ENCODE peak calls at places on chromosomes 5 and 9, in eight cellular contexts. L is upper lobe of right lung, E is bronchial epithelial cell, P is HFFc6, T is osteocyte, B is HFF-Myc, Q is choroid plexus epithelial cell, W is cardiac muscle cell. R is an unnamed sample.

GRCh38 chr9:124242331-124243194 is 15.2 kb upstream of the NEK6 start:
- DNase-seq in E (no peak), P (no peak), W (peak; percentile 68), L (no peak), Q (peak; percentile 51), B (no peak), T (no peak), R (no peak)

GRCh38 chr9:35664531-35665470 is at the start of gene ARHGEF39:
- DNase-seq in B (no peak), L (peak; percentile 91), Q (peak; percentile 64), T (peak; percentile 93), W (peak; percentile 79), P (peak; percentile 71), E (peak; percentile 70), R (no peak)

GRCh38 chr5:155147222-155147621 is 133.7 kb downstream of the KIF4B start:
- DNase-seq in T (no peak), L (no peak), W (peak; percentile 18), Q (peak; percentile 23), P (peak; percentile 2), B (no peak), E (no peak), R (no peak)

GRCh38 chr5:5141011-5141599 is 975 bp downstream of the ADAMTS16 start:
- DNase-seq in L (no peak), W (no peak), P (no peak), Q (no peak), T (no peak), E (no peak), B (no peak), R (no peak)

GRCh38 chr5:170070556-170071412 is 34.9 kb upstream of the FOXI1 start:
- DNase-seq in P (peak; percentile 12), E (peak; percentile 4), B (no peak), W (peak; percentile 68), Q (peak; percentile 67), L (no peak), T (no peak), R (peak; percentile 1)

GRCh38 chr5:155260798-155261197 is 247.2 kb downstream of the KIF4B start:
- DNase-seq in W (no peak), Q (no peak), B (no peak), E (no peak), T (no peak), P (no peak), L (no peak), R (no peak)

GRCh38 chr9:137323531-137324331 is 21.7 kb upstream of the NRARP start:
- DNase-seq in L (peak; percentile 32), B (no peak), Q (no peak), T (no peak), E (no peak), W (no peak), P (no peak), R (no peak)

GRCh38 chr5:151230048-151230680 is 6.3 kb upstream of the CCDC69 start:
- DNase-seq in W (no peak), Q (no peak), L (no peak), P (no peak), B (no peak), T (no peak), E (no peak), R (no peak)

GRCh38 chr9:117412841-117413240 is 2.0 kb downstream of the ASTN2 start:
- DNase-seq in L (no peak), T (no peak), E (no peak), B (no peak), W (no peak), Q (no peak), P (no peak), R (no peak)

GRCh38 chr9:91275641-91276040 is 86.1 kb downstream of the AUH start:
- DNase-seq in W (no peak), Q (no peak), E (no peak), P (no peak), T (no peak), B (no peak), L (no peak), R (no peak)

GRCh38 chr9:93680445-93681315 is 104.3 kb downstream of the PHF2 start:
- DNase-seq in Q (no peak), E (no peak), T (peak; percentile 82), P (no peak), B (no peak), L (peak; percentile 62), W (no peak), R (no peak)

GRCh38 chr9:83034587-83034986 is 28.4 kb downstream of the RASEF start:
- DNase-seq in T (no peak), P (peak; percentile 28), Q (peak; percentile 64), W (no peak), E (peak; percentile 55), L (no peak), B (peak; percentile 48), R (no peak)

GRCh38 chr5:2686296-2686695 is 65.2 kb downstream of the IRX2 start:
- DNase-seq in P (no peak), B (no peak), W (no peak), L (no peak), E (peak; percentile 63), T (peak; percentile 51), Q (no peak), R (no peak)

GRCh38 chr5:151770383-151771258 is 1.1 kb upstream of the G3BP1 start:
- DNase-seq in L (peak; percentile 87), W (peak; percentile 91), Q (peak; percentile 94), P (peak; percentile 70), T (no peak), E (peak; percentile 21), B (peak; percentile 31), R (peak; percentile 30)

GRCh38 chr5:160488394-160488943 is 66.8 kb downstream of the PTTG1 start:
- DNase-seq in L (no peak), W (no peak), Q (no peak), B (no peak), T (no peak), E (no peak), P (no peak), R (no peak)

GRCh38 chr9:38311382-38312270 is 80.9 kb upstream of the ALDH1B1 start:
- DNase-seq in E (no peak), B (no peak), P (no peak), Q (peak; percentile 21), L (no peak), T (peak; percentile 66), W (peak; percentile 29), R (no peak)

DNA sequence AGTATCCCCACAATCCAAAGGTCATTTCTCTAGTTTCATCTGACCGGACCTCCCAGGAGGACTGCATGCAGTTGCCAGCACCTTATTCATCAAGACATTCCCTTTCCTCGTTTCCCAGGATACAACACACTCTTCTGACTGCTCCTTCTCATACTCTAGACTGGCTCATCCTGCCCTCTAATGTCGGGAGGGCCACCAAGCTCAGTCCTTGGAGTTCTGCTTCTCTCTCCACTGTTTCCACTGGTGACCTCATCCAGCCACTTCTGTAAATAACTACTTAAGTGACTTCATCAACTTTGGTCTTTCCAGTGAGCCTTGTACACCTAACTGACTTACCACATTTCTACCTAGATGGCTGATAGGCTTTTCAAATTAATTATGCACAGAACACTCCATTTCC is 179.1 kb downstream of the EPB41L4A start:
- DNase-seq in B (no peak), E (no peak), L (no peak), P (no peak), W (no peak), Q (no peak), T (no peak), R (no peak)
- TF ChIP-seq CTCF in B (no peak), E (no peak), L (no peak), P (no peak), W (no peak), Q (no peak), T (no peak), R (no peak)

GRCh38 chr9:109652112-109652511 is 127.9 kb upstream of the PALM2AKAP2 start:
- DNase-seq in T (no peak), Q (peak; percentile 13), P (no peak), E (peak; percentile 90), B (no peak), W (no peak), L (no peak), R (no peak)

GRCh38 chr9:109653470-109653869 is 126.5 kb upstream of the PALM2AKAP2 start:
- DNase-seq in P (no peak), B (no peak), E (no peak), W (no peak), T (no peak), Q (no peak), L (no peak), R (no peak)

DNA sequence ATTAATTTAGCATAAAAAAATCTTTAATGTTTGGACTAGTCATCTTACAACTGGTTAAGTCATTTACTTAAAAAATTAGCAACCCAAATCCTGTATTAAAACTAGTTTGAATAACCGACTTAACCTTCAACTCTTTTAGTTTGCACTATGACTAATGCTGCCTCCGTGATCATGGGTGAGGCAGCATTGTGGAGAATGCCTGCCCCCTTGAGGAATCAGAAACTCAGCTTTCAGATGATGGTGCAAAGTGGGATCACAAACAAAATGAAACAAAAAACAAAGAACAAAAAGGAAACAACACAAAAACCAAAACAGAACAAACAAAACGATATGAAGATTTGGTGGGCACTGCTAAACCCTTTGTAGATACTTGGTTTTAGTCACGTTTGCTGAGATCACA is 127.0 kb upstream of the PALM2AKAP2 start:
- DNase-seq in E (peak; percentile 76), W (peak; percentile 64), T (no peak), L (no peak), Q (peak; percentile 68), P (peak; percentile 27), B (no peak), R (no peak)
- TF ChIP-seq CTCF in E (peak; percentile 57), W (peak; percentile 70), T (peak; percentile 60), L (peak; percentile 22), Q (peak; percentile 81), P (peak; percentile 69), B (peak; percentile 41), R (peak; percentile 44)

DNA sequence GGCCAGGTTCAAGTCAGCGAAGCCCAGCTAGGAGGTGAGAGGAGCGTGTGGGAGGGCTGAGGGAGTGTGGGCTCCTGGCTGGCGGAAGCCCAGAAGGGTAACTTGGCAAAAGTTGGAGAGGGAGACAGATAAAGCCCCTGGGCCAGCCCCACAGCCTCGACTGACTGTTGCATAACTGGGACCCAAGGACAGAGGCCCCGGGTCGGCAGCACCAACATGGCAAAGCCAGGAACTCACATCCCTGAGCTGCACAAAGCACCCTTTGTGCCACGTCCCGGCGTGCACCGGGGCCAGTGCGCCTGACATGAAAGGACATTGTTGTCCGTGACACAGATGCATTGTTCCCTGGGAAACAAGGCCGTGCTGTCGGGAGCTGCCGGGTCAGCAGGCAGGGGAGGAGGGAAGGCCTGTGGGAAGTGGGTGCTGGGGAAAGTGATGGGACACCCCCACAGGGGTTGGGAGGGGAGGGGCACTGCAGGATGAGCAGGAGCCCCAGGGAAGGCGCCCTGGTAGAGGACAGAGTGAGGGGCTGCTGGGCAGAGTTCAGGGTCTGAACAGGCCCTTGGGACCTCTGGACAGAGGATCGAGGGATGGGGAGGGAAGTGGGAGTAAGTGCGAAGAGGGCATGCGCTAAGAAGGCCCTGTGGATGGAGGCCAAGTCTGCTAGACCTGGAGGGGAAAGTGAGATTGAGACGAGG is 13.0 kb upstream of the DPM2 start:
- DNase-seq in E (no peak), L (no peak), W (peak; percentile 46), Q (no peak), T (no peak), B (no peak), P (no peak), R (no peak)
- TF ChIP-seq CTCF in E (no peak), L (no peak), W (no peak), Q (no peak), T (no peak), B (no peak), P (no peak), R (no peak)

DNA sequence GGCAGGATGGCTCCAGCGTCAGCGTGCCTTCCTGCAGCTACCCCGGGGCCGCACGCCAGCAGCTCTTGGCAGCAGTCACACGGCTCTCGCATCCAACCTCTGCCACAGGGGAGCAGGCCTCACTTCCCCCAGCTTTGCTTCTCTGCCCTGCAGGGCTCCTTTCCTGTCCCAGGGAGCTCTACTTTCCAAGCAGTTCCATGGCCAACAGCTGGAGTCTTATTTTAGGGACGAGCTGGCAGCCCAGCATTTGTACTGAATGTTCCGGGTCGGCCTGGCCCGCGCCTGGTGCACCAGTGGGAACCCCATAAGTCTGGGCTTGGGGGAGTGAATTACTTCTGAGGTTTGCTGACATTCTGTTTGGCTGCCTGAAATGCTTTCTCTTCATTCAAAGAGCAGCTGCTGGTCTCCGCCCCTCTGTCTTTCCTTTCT is 34.6 kb downstream of the GADD45G start:
- DNase-seq in E (no peak), P (no peak), T (no peak), L (no peak), W (peak; percentile 50), Q (no peak), B (no peak), R (no peak)
- TF ChIP-seq CTCF in E (no peak), P (no peak), T (no peak), L (no peak), W (no peak), Q (no peak), B (no peak), R (no peak)

R was measured in AG09319.